ENCODE peak calls at places on chromosomes 11 and 22, in seven cellular contexts. One of them, this sample, is unnamed.

GRCh38 chr22:11066458-11067285 is 4461.3 kb upstream of the OR11H1 start:
- DNase-seq in pancreas: no peak
- DNase-seq in AG04450: no peak
- DNase-seq in OCI-LY7: no peak
- DNase-seq in prostate gland: no peak
- DNase-seq in lower lobe of right lung: peak; percentile 57
- DNase-seq in body of pancreas: no peak
- DNase-seq in this sample: no peak

GRCh38 chr11:75981546-75981945 is 166.5 kb downstream of the UVRAG start:
- DNase-seq in pancreas: no peak
- DNase-seq in AG04450: no peak
- DNase-seq in OCI-LY7: no peak
- DNase-seq in prostate gland: no peak
- DNase-seq in lower lobe of right lung: no peak
- DNase-seq in body of pancreas: no peak
- DNase-seq in this sample: no peak

GRCh38 chr11:1076061-1076665 is 1.5 kb downstream of the MUC2 start:
- DNase-seq in pancreas: no peak
- DNase-seq in AG04450: no peak
- DNase-seq in OCI-LY7: no peak
- DNase-seq in prostate gland: no peak
- DNase-seq in lower lobe of right lung: peak; percentile 35
- DNase-seq in body of pancreas: peak; percentile 2
- DNase-seq in this sample: no peak

GRCh38 chr11:9752091-9752490 is 88.2 kb downstream of the SWAP70 start:
- DNase-seq in pancreas: no peak
- DNase-seq in AG04450: no peak
- DNase-seq in OCI-LY7: no peak
- DNase-seq in prostate gland: no peak
- DNase-seq in lower lobe of right lung: no peak
- DNase-seq in body of pancreas: peak; percentile 78
- DNase-seq in this sample: no peak

GRCh38 chr11:105719073-105719846 is 109.4 kb downstream of the GRIA4 start:
- DNase-seq in pancreas: no peak
- DNase-seq in AG04450: peak; percentile 10
- DNase-seq in OCI-LY7: no peak
- DNase-seq in prostate gland: no peak
- DNase-seq in lower lobe of right lung: no peak
- DNase-seq in body of pancreas: no peak
- DNase-seq in this sample: no peak

GRCh38 chr11:75383246-75383645 is 16.1 kb upstream of the RPS3 start:
- DNase-seq in pancreas: no peak
- DNase-seq in AG04450: no peak
- DNase-seq in OCI-LY7: no peak
- DNase-seq in prostate gland: no peak
- DNase-seq in lower lobe of right lung: peak; percentile 59
- DNase-seq in body of pancreas: no peak
- DNase-seq in this sample: no peak

GRCh38 chr22:42630901-42631602 is 9.3 kb downstream of the ATP5MGL start:
- DNase-seq in pancreas: no peak
- DNase-seq in AG04450: no peak
- DNase-seq in OCI-LY7: no peak
- DNase-seq in prostate gland: no peak
- DNase-seq in lower lobe of right lung: no peak
- DNase-seq in body of pancreas: no peak
- DNase-seq in this sample: no peak

GRCh38 chr11:12214751-12215150 is 104.4 kb downstream of the MICAL2 start:
- DNase-seq in pancreas: no peak
- DNase-seq in AG04450: no peak
- DNase-seq in OCI-LY7: no peak
- DNase-seq in prostate gland: no peak
- DNase-seq in lower lobe of right lung: no peak
- DNase-seq in body of pancreas: no peak
- DNase-seq in this sample: no peak

GRCh38 chr11:4433852-4434251 is 15.2 kb upstream of the OR52K2 start:
- DNase-seq in pancreas: no peak
- DNase-seq in AG04450: no peak
- DNase-seq in OCI-LY7: no peak
- DNase-seq in prostate gland: no peak
- DNase-seq in lower lobe of right lung: no peak
- DNase-seq in body of pancreas: no peak
- DNase-seq in this sample: no peak

GRCh38 chr11:78313181-78313788 is 104.3 kb downstream of the GAB2 start:
- DNase-seq in pancreas: no peak
- DNase-seq in AG04450: no peak
- DNase-seq in OCI-LY7: no peak
- DNase-seq in prostate gland: no peak
- DNase-seq in lower lobe of right lung: no peak
- DNase-seq in body of pancreas: no peak
- DNase-seq in this sample: no peak

GRCh38 chr22:44102856-44103255 is 77.9 kb upstream of the PARVG start:
- DNase-seq in pancreas: peak; percentile 8
- DNase-seq in AG04450: no peak
- DNase-seq in OCI-LY7: no peak
- DNase-seq in prostate gland: no peak
- DNase-seq in lower lobe of right lung: peak; percentile 24
- DNase-seq in body of pancreas: no peak
- DNase-seq in this sample: no peak

GRCh38 chr11:61927501-61927900 is 10.1 kb upstream of the RAB3IL1 start:
- DNase-seq in pancreas: no peak
- DNase-seq in AG04450: no peak
- DNase-seq in OCI-LY7: no peak
- DNase-seq in prostate gland: no peak
- DNase-seq in lower lobe of right lung: no peak
- DNase-seq in body of pancreas: no peak
- DNase-seq in this sample: no peak

GRCh38 chr22:38269466-38269865 is 3.3 kb downstream of the TMEM184B start:
- DNase-seq in pancreas: no peak
- DNase-seq in AG04450: no peak
- DNase-seq in OCI-LY7: no peak
- DNase-seq in prostate gland: no peak
- DNase-seq in lower lobe of right lung: no peak
- DNase-seq in body of pancreas: no peak
- DNase-seq in this sample: no peak

GRCh38 chr22:26986051-26986881 is 328.9 kb downstream of the MIAT start:
- DNase-seq in pancreas: no peak
- DNase-seq in AG04450: no peak
- DNase-seq in OCI-LY7: no peak
- DNase-seq in prostate gland: no peak
- DNase-seq in lower lobe of right lung: no peak
- DNase-seq in body of pancreas: no peak
- DNase-seq in this sample: no peak

GRCh38 chr11:60855726-60856633 is at the start of gene PTGDR2:
- DNase-seq in pancreas: no peak
- DNase-seq in AG04450: no peak
- DNase-seq in OCI-LY7: no peak
- DNase-seq in prostate gland: no peak
- DNase-seq in lower lobe of right lung: peak; percentile 37
- DNase-seq in body of pancreas: no peak
- DNase-seq in this sample: no peak

GRCh38 chr22:36986242-36986821 is 32.9 kb downstream of the TST start:
- DNase-seq in pancreas: no peak
- DNase-seq in AG04450: no peak
- DNase-seq in OCI-LY7: peak; percentile 29
- DNase-seq in prostate gland: no peak
- DNase-seq in lower lobe of right lung: no peak
- DNase-seq in body of pancreas: peak; percentile 51
- DNase-seq in this sample: no peak

GRCh38 chr11:77522215-77522614 is 48.3 kb upstream of the PAK1 start:
- DNase-seq in pancreas: no peak
- DNase-seq in AG04450: no peak
- DNase-seq in OCI-LY7: no peak
- DNase-seq in prostate gland: no peak
- DNase-seq in lower lobe of right lung: no peak
- DNase-seq in body of pancreas: no peak
- DNase-seq in this sample: no peak

GRCh38 chr11:61787928-61788491 is 4.4 kb downstream of the TMEM258 start:
- DNase-seq in pancreas: no peak
- DNase-seq in AG04450: peak; percentile 3
- DNase-seq in OCI-LY7: peak; percentile 25
- DNase-seq in prostate gland: no peak
- DNase-seq in lower lobe of right lung: no peak
- DNase-seq in body of pancreas: peak; percentile 68
- DNase-seq in this sample: no peak

GRCh38 chr11:122375687-122376399 is 259.8 kb upstream of the BLID start:
- DNase-seq in pancreas: no peak
- DNase-seq in AG04450: no peak
- DNase-seq in OCI-LY7: no peak
- DNase-seq in prostate gland: no peak
- DNase-seq in lower lobe of right lung: no peak
- DNase-seq in body of pancreas: no peak
- DNase-seq in this sample: no peak

GRCh38 chr11:114400222-114400973 is at the start of the genes C11orf71 and RBM7:
- DNase-seq in pancreas: peak; percentile 99
- DNase-seq in AG04450: peak; percentile 99
- DNase-seq in OCI-LY7: peak; percentile 99
- DNase-seq in prostate gland: peak; percentile 96
- DNase-seq in lower lobe of right lung: peak; percentile 99
- DNase-seq in body of pancreas: peak; percentile 98
- DNase-seq in this sample: peak; percentile 93
- TF ChIP-seq CTCF in pancreas: no peak
- TF ChIP-seq CTCF in AG04450: peak; percentile 1
- TF ChIP-seq CTCF in OCI-LY7: peak; percentile 68
- TF ChIP-seq CTCF in prostate gland: peak; percentile 21
- TF ChIP-seq CTCF in lower lobe of right lung: peak; percentile 11
- TF ChIP-seq CTCF in body of pancreas: peak; percentile 5
- TF ChIP-seq CTCF in this sample: no peak

GRCh38 chr22:21106000-21106399 is 60.3 kb downstream of the LRRC74B start:
- DNase-seq in pancreas: no peak
- DNase-seq in AG04450: no peak
- DNase-seq in OCI-LY7: no peak
- DNase-seq in prostate gland: no peak
- DNase-seq in lower lobe of right lung: no peak
- DNase-seq in body of pancreas: no peak
- DNase-seq in this sample: no peak

GRCh38 chr22:21105294-21105693 is 59.5 kb downstream of the LRRC74B start:
- DNase-seq in pancreas: no peak
- DNase-seq in AG04450: no peak
- DNase-seq in OCI-LY7: no peak
- DNase-seq in prostate gland: no peak
- DNase-seq in lower lobe of right lung: no peak
- DNase-seq in body of pancreas: no peak
- DNase-seq in this sample: no peak

GRCh38 chr22:21102659-21103267 is 57.0 kb downstream of the LRRC74B start:
- DNase-seq in pancreas: peak; percentile 94
- DNase-seq in AG04450: no peak
- DNase-seq in OCI-LY7: peak; percentile 76
- DNase-seq in prostate gland: peak; percentile 62
- DNase-seq in lower lobe of right lung: peak; percentile 78
- DNase-seq in body of pancreas: peak; percentile 80
- DNase-seq in this sample: peak; percentile 62

GRCh38 chr22:21103633-21104032 is 57.9 kb downstream of the LRRC74B start:
- DNase-seq in pancreas: no peak
- DNase-seq in AG04450: no peak
- DNase-seq in OCI-LY7: no peak
- DNase-seq in prostate gland: no peak
- DNase-seq in lower lobe of right lung: no peak
- DNase-seq in body of pancreas: no peak
- DNase-seq in this sample: no peak

DNA sequence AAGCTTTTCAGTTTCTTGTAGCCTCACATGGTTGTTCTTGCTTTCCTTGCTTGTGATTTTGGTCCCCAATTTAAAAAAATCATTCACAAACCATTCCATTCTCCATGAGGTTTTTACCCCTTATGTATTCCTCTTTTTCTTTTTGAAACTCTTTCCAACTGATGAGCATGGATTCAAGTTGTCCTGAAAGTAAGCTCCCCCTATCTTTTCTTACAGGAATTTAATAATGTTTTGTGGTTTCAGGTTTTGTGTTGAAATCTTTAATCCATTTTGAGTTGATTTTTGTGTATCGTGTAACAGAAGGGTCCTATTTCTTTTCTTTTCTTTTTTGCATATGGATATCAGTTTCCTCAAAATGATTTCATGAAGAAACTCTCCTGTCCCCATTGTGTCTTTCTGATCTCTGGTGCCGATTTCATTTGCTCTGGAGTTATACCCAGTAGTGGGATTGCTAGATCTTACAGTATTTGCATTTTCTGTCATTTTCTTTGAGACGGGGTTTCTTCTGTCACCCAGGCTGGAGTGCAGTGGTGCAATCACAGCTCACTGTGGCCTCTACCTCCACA is 58.5 kb downstream of the LRRC74B start:
- DNase-seq in pancreas: no peak
- DNase-seq in AG04450: no peak
- DNase-seq in OCI-LY7: no peak
- DNase-seq in prostate gland: no peak
- DNase-seq in lower lobe of right lung: no peak
- DNase-seq in body of pancreas: no peak
- DNase-seq in this sample: no peak
- TF ChIP-seq CTCF in pancreas: no peak
- TF ChIP-seq CTCF in AG04450: peak; percentile 16
- TF ChIP-seq CTCF in OCI-LY7: peak; percentile 29
- TF ChIP-seq CTCF in prostate gland: no peak
- TF ChIP-seq CTCF in lower lobe of right lung: no peak
- TF ChIP-seq CTCF in body of pancreas: no peak
- TF ChIP-seq CTCF in this sample: no peak

GRCh38 chr22:50606126-50606525 is 5.5 kb downstream of the MAPK8IP2 start:
- DNase-seq in pancreas: no peak
- DNase-seq in AG04450: no peak
- DNase-seq in OCI-LY7: no peak
- DNase-seq in prostate gland: no peak
- DNase-seq in lower lobe of right lung: no peak
- DNase-seq in body of pancreas: no peak
- DNase-seq in this sample: no peak
- TF ChIP-seq CTCF in pancreas: no peak
- TF ChIP-seq CTCF in AG04450: peak; percentile 3
- TF ChIP-seq CTCF in OCI-LY7: peak; percentile 35
- TF ChIP-seq CTCF in prostate gland: no peak
- TF ChIP-seq CTCF in lower lobe of right lung: no peak
- TF ChIP-seq CTCF in body of pancreas: no peak
- TF ChIP-seq CTCF in this sample: no peak

GRCh38 chr11:59197990-59198389 is 14.7 kb downstream of the MPEG1 start:
- DNase-seq in pancreas: peak; percentile 80
- DNase-seq in AG04450: no peak
- DNase-seq in OCI-LY7: no peak
- DNase-seq in prostate gland: peak; percentile 42
- DNase-seq in lower lobe of right lung: peak; percentile 86
- DNase-seq in body of pancreas: peak; percentile 74
- DNase-seq in this sample: no peak

GRCh38 chr11:59200421-59200746 is 12.3 kb downstream of the MPEG1 start:
- DNase-seq in pancreas: no peak
- DNase-seq in AG04450: no peak
- DNase-seq in OCI-LY7: no peak
- DNase-seq in prostate gland: no peak
- DNase-seq in lower lobe of right lung: no peak
- DNase-seq in body of pancreas: no peak
- DNase-seq in this sample: no peak

GRCh38 chr11:59199546-59200420 is 12.9 kb downstream of the MPEG1 start:
- DNase-seq in pancreas: no peak
- DNase-seq in AG04450: no peak
- DNase-seq in OCI-LY7: no peak
- DNase-seq in prostate gland: no peak
- DNase-seq in lower lobe of right lung: no peak
- DNase-seq in body of pancreas: no peak
- DNase-seq in this sample: no peak

GRCh38 chr11:59204736-59205135 is 8.0 kb downstream of the MPEG1 start:
- DNase-seq in pancreas: no peak
- DNase-seq in AG04450: no peak
- DNase-seq in OCI-LY7: no peak
- DNase-seq in prostate gland: no peak
- DNase-seq in lower lobe of right lung: no peak
- DNase-seq in body of pancreas: no peak
- DNase-seq in this sample: no peak

GRCh38 chr11:59201376-59201775 is 11.4 kb downstream of the MPEG1 start:
- DNase-seq in pancreas: no peak
- DNase-seq in AG04450: no peak
- DNase-seq in OCI-LY7: peak; percentile 20
- DNase-seq in prostate gland: no peak
- DNase-seq in lower lobe of right lung: no peak
- DNase-seq in body of pancreas: no peak
- DNase-seq in this sample: no peak
- TF ChIP-seq CTCF in pancreas: no peak
- TF ChIP-seq CTCF in AG04450: peak; percentile 10
- TF ChIP-seq CTCF in OCI-LY7: peak; percentile 69
- TF ChIP-seq CTCF in prostate gland: peak; percentile 23
- TF ChIP-seq CTCF in lower lobe of right lung: peak; percentile 30
- TF ChIP-seq CTCF in body of pancreas: peak; percentile 10
- TF ChIP-seq CTCF in this sample: no peak

This sample was measured in activated B cell treated with CpG ODN at 0.5 μM for 24 hours.